ENCODE peak calls at places on chromosomes 13 and 19, in nine cellular contexts. One of them, this sample, is unnamed.

GRCh38 chr19:14475251-14476073 is at the start of gene PTGER1:
- DNase-seq in K562: peak; percentile 85
- DNase-seq in stimulated activated naive CD8-positive, alpha-beta T cell treated with anti-CD3 and anti-CD28 coated beads, Interleukin-15, Interleukin-2, amounts not matched to agents 100 U/mL and 50 U/mL, for 24 hours: peak; percentile 62
- DNase-seq in left lung: no peak
- DNase-seq in choroid plexus epithelial cell: peak; percentile 44
- DNase-seq in progenitor cell of endocrine pancreas: no peak
- DNase-seq in bronchial epithelial cell: no peak
- DNase-seq in stimulated activated CD4-positive, alpha-beta T cell treated with anti-CD3 and anti-CD28 coated beads, Interleukin-12 subunit alpha, Interleukin-12 subunit beta, amount 100 ng/mL, for 24 hours: no peak
- DNase-seq in iris pigment epithelial cell: peak; percentile 48
- DNase-seq in this sample: no peak

GRCh38 chr19:4715529-4716221 is 8.0 kb downstream of the DPP9 start:
- DNase-seq in K562: no peak
- DNase-seq in stimulated activated naive CD8-positive, alpha-beta T cell treated with anti-CD3 and anti-CD28 coated beads, Interleukin-15, Interleukin-2, amounts not matched to agents 100 U/mL and 50 U/mL, for 24 hours: no peak
- DNase-seq in left lung: peak; percentile 71
- DNase-seq in choroid plexus epithelial cell: no peak
- DNase-seq in progenitor cell of endocrine pancreas: no peak
- DNase-seq in bronchial epithelial cell: no peak
- DNase-seq in stimulated activated CD4-positive, alpha-beta T cell treated with anti-CD3 and anti-CD28 coated beads, Interleukin-12 subunit alpha, Interleukin-12 subunit beta, amount 100 ng/mL, for 24 hours: no peak
- DNase-seq in iris pigment epithelial cell: no peak
- DNase-seq in this sample: no peak

GRCh38 chr19:38842439-38843174 is 7.2 kb downstream of the HNRNPL start:
- DNase-seq in K562: no peak
- DNase-seq in stimulated activated naive CD8-positive, alpha-beta T cell treated with anti-CD3 and anti-CD28 coated beads, Interleukin-15, Interleukin-2, amounts not matched to agents 100 U/mL and 50 U/mL, for 24 hours: peak; percentile 64
- DNase-seq in left lung: no peak
- DNase-seq in choroid plexus epithelial cell: no peak
- DNase-seq in progenitor cell of endocrine pancreas: no peak
- DNase-seq in bronchial epithelial cell: no peak
- DNase-seq in stimulated activated CD4-positive, alpha-beta T cell treated with anti-CD3 and anti-CD28 coated beads, Interleukin-12 subunit alpha, Interleukin-12 subunit beta, amount 100 ng/mL, for 24 hours: no peak
- DNase-seq in iris pigment epithelial cell: no peak
- DNase-seq in this sample: peak; percentile 53

GRCh38 chr19:10270180-10270615 is 722 bp upstream of the ICAM1 start:
- DNase-seq in K562: peak; percentile 76
- DNase-seq in stimulated activated naive CD8-positive, alpha-beta T cell treated with anti-CD3 and anti-CD28 coated beads, Interleukin-15, Interleukin-2, amounts not matched to agents 100 U/mL and 50 U/mL, for 24 hours: peak; percentile 88
- DNase-seq in left lung: peak; percentile 92
- DNase-seq in choroid plexus epithelial cell: peak; percentile 48
- DNase-seq in progenitor cell of endocrine pancreas: no peak
- DNase-seq in bronchial epithelial cell: no peak
- DNase-seq in stimulated activated CD4-positive, alpha-beta T cell treated with anti-CD3 and anti-CD28 coated beads, Interleukin-12 subunit alpha, Interleukin-12 subunit beta, amount 100 ng/mL, for 24 hours: peak; percentile 77
- DNase-seq in iris pigment epithelial cell: peak; percentile 54
- DNase-seq in this sample: peak; percentile 70

GRCh38 chr19:10644351-10645007 is 9.7 kb upstream of the ILF3 start:
- DNase-seq in K562: peak; percentile 91
- DNase-seq in stimulated activated naive CD8-positive, alpha-beta T cell treated with anti-CD3 and anti-CD28 coated beads, Interleukin-15, Interleukin-2, amounts not matched to agents 100 U/mL and 50 U/mL, for 24 hours: peak; percentile 91
- DNase-seq in left lung: peak; percentile 85
- DNase-seq in choroid plexus epithelial cell: peak; percentile 84
- DNase-seq in progenitor cell of endocrine pancreas: peak; percentile 84
- DNase-seq in bronchial epithelial cell: peak; percentile 57
- DNase-seq in stimulated activated CD4-positive, alpha-beta T cell treated with anti-CD3 and anti-CD28 coated beads, Interleukin-12 subunit alpha, Interleukin-12 subunit beta, amount 100 ng/mL, for 24 hours: peak; percentile 77
- DNase-seq in iris pigment epithelial cell: peak; percentile 74
- DNase-seq in this sample: peak; percentile 75

GRCh38 chr19:3369337-3370213 is 3.2 kb downstream of the NFIC start:
- DNase-seq in K562: no peak
- DNase-seq in stimulated activated naive CD8-positive, alpha-beta T cell treated with anti-CD3 and anti-CD28 coated beads, Interleukin-15, Interleukin-2, amounts not matched to agents 100 U/mL and 50 U/mL, for 24 hours: peak; percentile 36
- DNase-seq in left lung: peak; percentile 77
- DNase-seq in choroid plexus epithelial cell: peak; percentile 42
- DNase-seq in progenitor cell of endocrine pancreas: no peak
- DNase-seq in bronchial epithelial cell: no peak
- DNase-seq in stimulated activated CD4-positive, alpha-beta T cell treated with anti-CD3 and anti-CD28 coated beads, Interleukin-12 subunit alpha, Interleukin-12 subunit beta, amount 100 ng/mL, for 24 hours: no peak
- DNase-seq in iris pigment epithelial cell: peak; percentile 54
- DNase-seq in this sample: no peak

GRCh38 chr13:43289458-43290255 is 266.3 kb downstream of the DNAJC15 start:
- DNase-seq in K562: no peak
- DNase-seq in stimulated activated naive CD8-positive, alpha-beta T cell treated with anti-CD3 and anti-CD28 coated beads, Interleukin-15, Interleukin-2, amounts not matched to agents 100 U/mL and 50 U/mL, for 24 hours: no peak
- DNase-seq in left lung: no peak
- DNase-seq in choroid plexus epithelial cell: peak; percentile 16
- DNase-seq in progenitor cell of endocrine pancreas: no peak
- DNase-seq in bronchial epithelial cell: no peak
- DNase-seq in stimulated activated CD4-positive, alpha-beta T cell treated with anti-CD3 and anti-CD28 coated beads, Interleukin-12 subunit alpha, Interleukin-12 subunit beta, amount 100 ng/mL, for 24 hours: no peak
- DNase-seq in iris pigment epithelial cell: no peak
- DNase-seq in this sample: no peak

GRCh38 chr13:44417876-44418275 is 44.3 kb downstream of the SERP2 start:
- DNase-seq in K562: no peak
- DNase-seq in stimulated activated naive CD8-positive, alpha-beta T cell treated with anti-CD3 and anti-CD28 coated beads, Interleukin-15, Interleukin-2, amounts not matched to agents 100 U/mL and 50 U/mL, for 24 hours: no peak
- DNase-seq in left lung: no peak
- DNase-seq in choroid plexus epithelial cell: no peak
- DNase-seq in progenitor cell of endocrine pancreas: no peak
- DNase-seq in bronchial epithelial cell: no peak
- DNase-seq in stimulated activated CD4-positive, alpha-beta T cell treated with anti-CD3 and anti-CD28 coated beads, Interleukin-12 subunit alpha, Interleukin-12 subunit beta, amount 100 ng/mL, for 24 hours: no peak
- DNase-seq in iris pigment epithelial cell: no peak
- DNase-seq in this sample: no peak

GRCh38 chr13:32187651-32188050 is 127.5 kb downstream of the ZAR1L start:
- DNase-seq in K562: no peak
- DNase-seq in stimulated activated naive CD8-positive, alpha-beta T cell treated with anti-CD3 and anti-CD28 coated beads, Interleukin-15, Interleukin-2, amounts not matched to agents 100 U/mL and 50 U/mL, for 24 hours: no peak
- DNase-seq in left lung: no peak
- DNase-seq in choroid plexus epithelial cell: no peak
- DNase-seq in progenitor cell of endocrine pancreas: no peak
- DNase-seq in bronchial epithelial cell: no peak
- DNase-seq in stimulated activated CD4-positive, alpha-beta T cell treated with anti-CD3 and anti-CD28 coated beads, Interleukin-12 subunit alpha, Interleukin-12 subunit beta, amount 100 ng/mL, for 24 hours: no peak
- DNase-seq in iris pigment epithelial cell: no peak
- DNase-seq in this sample: no peak

GRCh38 chr19:16142032-16142580 is 1.4 kb upstream of the HSH2D start:
- DNase-seq in K562: no peak
- DNase-seq in stimulated activated naive CD8-positive, alpha-beta T cell treated with anti-CD3 and anti-CD28 coated beads, Interleukin-15, Interleukin-2, amounts not matched to agents 100 U/mL and 50 U/mL, for 24 hours: no peak
- DNase-seq in left lung: no peak
- DNase-seq in choroid plexus epithelial cell: no peak
- DNase-seq in progenitor cell of endocrine pancreas: no peak
- DNase-seq in bronchial epithelial cell: no peak
- DNase-seq in stimulated activated CD4-positive, alpha-beta T cell treated with anti-CD3 and anti-CD28 coated beads, Interleukin-12 subunit alpha, Interleukin-12 subunit beta, amount 100 ng/mL, for 24 hours: no peak
- DNase-seq in iris pigment epithelial cell: no peak
- DNase-seq in this sample: no peak

GRCh38 chr19:35609881-35610353 is 2.6 kb upstream of the HAUS5 start:
- DNase-seq in K562: no peak
- DNase-seq in stimulated activated naive CD8-positive, alpha-beta T cell treated with anti-CD3 and anti-CD28 coated beads, Interleukin-15, Interleukin-2, amounts not matched to agents 100 U/mL and 50 U/mL, for 24 hours: no peak
- DNase-seq in left lung: no peak
- DNase-seq in choroid plexus epithelial cell: no peak
- DNase-seq in progenitor cell of endocrine pancreas: no peak
- DNase-seq in bronchial epithelial cell: no peak
- DNase-seq in stimulated activated CD4-positive, alpha-beta T cell treated with anti-CD3 and anti-CD28 coated beads, Interleukin-12 subunit alpha, Interleukin-12 subunit beta, amount 100 ng/mL, for 24 hours: no peak
- DNase-seq in iris pigment epithelial cell: no peak
- DNase-seq in this sample: no peak

GRCh38 chr13:80116107-80116506 is 224.8 kb downstream of the SPRY2 start:
- DNase-seq in K562: no peak
- DNase-seq in stimulated activated naive CD8-positive, alpha-beta T cell treated with anti-CD3 and anti-CD28 coated beads, Interleukin-15, Interleukin-2, amounts not matched to agents 100 U/mL and 50 U/mL, for 24 hours: no peak
- DNase-seq in left lung: no peak
- DNase-seq in choroid plexus epithelial cell: peak; percentile 76
- DNase-seq in progenitor cell of endocrine pancreas: no peak
- DNase-seq in bronchial epithelial cell: peak; percentile 54
- DNase-seq in stimulated activated CD4-positive, alpha-beta T cell treated with anti-CD3 and anti-CD28 coated beads, Interleukin-12 subunit alpha, Interleukin-12 subunit beta, amount 100 ng/mL, for 24 hours: no peak
- DNase-seq in iris pigment epithelial cell: peak; percentile 76
- DNase-seq in this sample: no peak

GRCh38 chr13:111599791-111600190 is 279.3 kb downstream of the TEX29 start:
- DNase-seq in K562: no peak
- DNase-seq in stimulated activated naive CD8-positive, alpha-beta T cell treated with anti-CD3 and anti-CD28 coated beads, Interleukin-15, Interleukin-2, amounts not matched to agents 100 U/mL and 50 U/mL, for 24 hours: no peak
- DNase-seq in left lung: no peak
- DNase-seq in choroid plexus epithelial cell: no peak
- DNase-seq in progenitor cell of endocrine pancreas: no peak
- DNase-seq in bronchial epithelial cell: no peak
- DNase-seq in stimulated activated CD4-positive, alpha-beta T cell treated with anti-CD3 and anti-CD28 coated beads, Interleukin-12 subunit alpha, Interleukin-12 subunit beta, amount 100 ng/mL, for 24 hours: no peak
- DNase-seq in iris pigment epithelial cell: no peak
- DNase-seq in this sample: no peak

GRCh38 chr13:43414111-43414510 is 372.7 kb downstream of the ENOX1 start:
- DNase-seq in K562: no peak
- DNase-seq in stimulated activated naive CD8-positive, alpha-beta T cell treated with anti-CD3 and anti-CD28 coated beads, Interleukin-15, Interleukin-2, amounts not matched to agents 100 U/mL and 50 U/mL, for 24 hours: no peak
- DNase-seq in left lung: no peak
- DNase-seq in choroid plexus epithelial cell: no peak
- DNase-seq in progenitor cell of endocrine pancreas: no peak
- DNase-seq in bronchial epithelial cell: peak; percentile 18
- DNase-seq in stimulated activated CD4-positive, alpha-beta T cell treated with anti-CD3 and anti-CD28 coated beads, Interleukin-12 subunit alpha, Interleukin-12 subunit beta, amount 100 ng/mL, for 24 hours: no peak
- DNase-seq in iris pigment epithelial cell: no peak
- DNase-seq in this sample: no peak

GRCh38 chr19:14770136-14770535 is 8.2 kb downstream of the ADGRE2 start:
- DNase-seq in K562: no peak
- DNase-seq in stimulated activated naive CD8-positive, alpha-beta T cell treated with anti-CD3 and anti-CD28 coated beads, Interleukin-15, Interleukin-2, amounts not matched to agents 100 U/mL and 50 U/mL, for 24 hours: no peak
- DNase-seq in left lung: no peak
- DNase-seq in choroid plexus epithelial cell: no peak
- DNase-seq in progenitor cell of endocrine pancreas: no peak
- DNase-seq in bronchial epithelial cell: no peak
- DNase-seq in stimulated activated CD4-positive, alpha-beta T cell treated with anti-CD3 and anti-CD28 coated beads, Interleukin-12 subunit alpha, Interleukin-12 subunit beta, amount 100 ng/mL, for 24 hours: no peak
- DNase-seq in iris pigment epithelial cell: no peak
- DNase-seq in this sample: no peak

GRCh38 chr13:59623516-59623915 is 540.2 kb downstream of the DIAPH3 start:
- DNase-seq in K562: no peak
- DNase-seq in stimulated activated naive CD8-positive, alpha-beta T cell treated with anti-CD3 and anti-CD28 coated beads, Interleukin-15, Interleukin-2, amounts not matched to agents 100 U/mL and 50 U/mL, for 24 hours: no peak
- DNase-seq in left lung: no peak
- DNase-seq in choroid plexus epithelial cell: no peak
- DNase-seq in progenitor cell of endocrine pancreas: no peak
- DNase-seq in bronchial epithelial cell: no peak
- DNase-seq in stimulated activated CD4-positive, alpha-beta T cell treated with anti-CD3 and anti-CD28 coated beads, Interleukin-12 subunit alpha, Interleukin-12 subunit beta, amount 100 ng/mL, for 24 hours: no peak
- DNase-seq in iris pigment epithelial cell: no peak
- DNase-seq in this sample: no peak